ENCODE peak calls at places on chromosome 5, in ten cellular contexts. One of them, this sample, is unnamed.

GRCh38 chr5:168978015-168978414 is 322.9 kb downstream of the SLIT3 start:
- DNase-seq in Kasumi-1: no peak
- DNase-seq in NCI-H1105 treated with DMSO at 0.1 percent for 48 hours: no peak
- DNase-seq in ovary: no peak
- DNase-seq in Jurkat, Clone E6-1: no peak
- DNase-seq in GM13976: no peak
- DNase-seq in activated T-cell treated with anti-CD3 and anti-CD28 coated beads, Interleukin-2, amount 50 U/mL, for 24 hours: no peak
- DNase-seq in activated naive CD4-positive, alpha-beta T cell treated with Interleukin-2 at 50 U/mL for 16 hours: no peak
- DNase-seq in SW480: peak
- DNase-seq in skeletal muscle cell: peak
- DNase-seq in this sample: peak

GRCh38 chr5:175778951-175779475 is 92.4 kb upstream of the CPLX2 start:
- DNase-seq in Kasumi-1: no peak
- DNase-seq in NCI-H1105 treated with DMSO at 0.1 percent for 48 hours: peak
- DNase-seq in ovary: no peak
- DNase-seq in Jurkat, Clone E6-1: no peak
- DNase-seq in GM13976: no peak
- DNase-seq in activated T-cell treated with anti-CD3 and anti-CD28 coated beads, Interleukin-2, amount 50 U/mL, for 24 hours: no peak
- DNase-seq in activated naive CD4-positive, alpha-beta T cell treated with Interleukin-2 at 50 U/mL for 16 hours: no peak
- DNase-seq in SW480: no peak
- DNase-seq in skeletal muscle cell: peak
- DNase-seq in this sample: peak

GRCh38 chr5:35919191-35919590 is 19.2 kb downstream of the CAPSL start:
- DNase-seq in Kasumi-1: no peak
- DNase-seq in NCI-H1105 treated with DMSO at 0.1 percent for 48 hours: no peak
- DNase-seq in ovary: no peak
- DNase-seq in Jurkat, Clone E6-1: no peak
- DNase-seq in GM13976: no peak
- DNase-seq in activated T-cell treated with anti-CD3 and anti-CD28 coated beads, Interleukin-2, amount 50 U/mL, for 24 hours: no peak
- DNase-seq in activated naive CD4-positive, alpha-beta T cell treated with Interleukin-2 at 50 U/mL for 16 hours: no peak
- DNase-seq in SW480: no peak
- DNase-seq in skeletal muscle cell: peak
- DNase-seq in this sample: peak

GRCh38 chr5:4866131-4866659 is 273.9 kb upstream of the ADAMTS16 start:
- DNase-seq in Kasumi-1: no peak
- DNase-seq in NCI-H1105 treated with DMSO at 0.1 percent for 48 hours: no peak
- DNase-seq in ovary: no peak
- DNase-seq in Jurkat, Clone E6-1: no peak
- DNase-seq in GM13976: no peak
- DNase-seq in activated T-cell treated with anti-CD3 and anti-CD28 coated beads, Interleukin-2, amount 50 U/mL, for 24 hours: no peak
- DNase-seq in activated naive CD4-positive, alpha-beta T cell treated with Interleukin-2 at 50 U/mL for 16 hours: no peak
- DNase-seq in SW480: no peak
- DNase-seq in skeletal muscle cell: no peak
- DNase-seq in this sample: no peak

GRCh38 chr5:124996023-124996763 is 249.8 kb upstream of the ZNF608 start:
- DNase-seq in Kasumi-1: no peak
- DNase-seq in NCI-H1105 treated with DMSO at 0.1 percent for 48 hours: no peak
- DNase-seq in ovary: no peak
- DNase-seq in Jurkat, Clone E6-1: no peak
- DNase-seq in GM13976: no peak
- DNase-seq in activated T-cell treated with anti-CD3 and anti-CD28 coated beads, Interleukin-2, amount 50 U/mL, for 24 hours: no peak
- DNase-seq in activated naive CD4-positive, alpha-beta T cell treated with Interleukin-2 at 50 U/mL for 16 hours: no peak
- DNase-seq in SW480: no peak
- DNase-seq in skeletal muscle cell: no peak
- DNase-seq in this sample: peak

GRCh38 chr5:148248894-148249293 is 10.6 kb downstream of the MARCOL start:
- DNase-seq in Kasumi-1: no peak
- DNase-seq in NCI-H1105 treated with DMSO at 0.1 percent for 48 hours: no peak
- DNase-seq in ovary: no peak
- DNase-seq in Jurkat, Clone E6-1: no peak
- DNase-seq in GM13976: no peak
- DNase-seq in activated T-cell treated with anti-CD3 and anti-CD28 coated beads, Interleukin-2, amount 50 U/mL, for 24 hours: no peak
- DNase-seq in activated naive CD4-positive, alpha-beta T cell treated with Interleukin-2 at 50 U/mL for 16 hours: no peak
- DNase-seq in SW480: no peak
- DNase-seq in skeletal muscle cell: no peak
- DNase-seq in this sample: no peak

GRCh38 chr5:43110606-43111170 is 10.0 kb upstream of the ZNF131 start:
- DNase-seq in Kasumi-1: no peak
- DNase-seq in NCI-H1105 treated with DMSO at 0.1 percent for 48 hours: no peak
- DNase-seq in ovary: no peak
- DNase-seq in Jurkat, Clone E6-1: no peak
- DNase-seq in GM13976: no peak
- DNase-seq in activated T-cell treated with anti-CD3 and anti-CD28 coated beads, Interleukin-2, amount 50 U/mL, for 24 hours: no peak
- DNase-seq in activated naive CD4-positive, alpha-beta T cell treated with Interleukin-2 at 50 U/mL for 16 hours: peak
- DNase-seq in SW480: peak
- DNase-seq in skeletal muscle cell: no peak
- DNase-seq in this sample: no peak

GRCh38 chr5:83595217-83595616 is 123.7 kb downstream of the VCAN start:
- DNase-seq in Kasumi-1: peak
- DNase-seq in NCI-H1105 treated with DMSO at 0.1 percent for 48 hours: no peak
- DNase-seq in ovary: no peak
- DNase-seq in Jurkat, Clone E6-1: no peak
- DNase-seq in GM13976: no peak
- DNase-seq in activated T-cell treated with anti-CD3 and anti-CD28 coated beads, Interleukin-2, amount 50 U/mL, for 24 hours: no peak
- DNase-seq in activated naive CD4-positive, alpha-beta T cell treated with Interleukin-2 at 50 U/mL for 16 hours: no peak
- DNase-seq in SW480: no peak
- DNase-seq in skeletal muscle cell: no peak
- DNase-seq in this sample: no peak

GRCh38 chr5:167104351-167104750 is 1187.1 kb upstream of the WWC1 start:
- DNase-seq in Kasumi-1: no peak
- DNase-seq in NCI-H1105 treated with DMSO at 0.1 percent for 48 hours: no peak
- DNase-seq in ovary: no peak
- DNase-seq in Jurkat, Clone E6-1: no peak
- DNase-seq in GM13976: no peak
- DNase-seq in activated T-cell treated with anti-CD3 and anti-CD28 coated beads, Interleukin-2, amount 50 U/mL, for 24 hours: no peak
- DNase-seq in activated naive CD4-positive, alpha-beta T cell treated with Interleukin-2 at 50 U/mL for 16 hours: no peak
- DNase-seq in SW480: no peak
- DNase-seq in skeletal muscle cell: no peak
- DNase-seq in this sample: no peak

GRCh38 chr5:159792180-159792579 is 124.1 kb upstream of the ADRA1B start:
- DNase-seq in Kasumi-1: no peak
- DNase-seq in NCI-H1105 treated with DMSO at 0.1 percent for 48 hours: no peak
- DNase-seq in ovary: no peak
- DNase-seq in Jurkat, Clone E6-1: no peak
- DNase-seq in GM13976: no peak
- DNase-seq in activated T-cell treated with anti-CD3 and anti-CD28 coated beads, Interleukin-2, amount 50 U/mL, for 24 hours: no peak
- DNase-seq in activated naive CD4-positive, alpha-beta T cell treated with Interleukin-2 at 50 U/mL for 16 hours: no peak
- DNase-seq in SW480: no peak
- DNase-seq in skeletal muscle cell: no peak
- DNase-seq in this sample: no peak

GRCh38 chr5:147617711-147618110 is 107.8 kb upstream of the DPYSL3 start:
- DNase-seq in Kasumi-1: no peak
- DNase-seq in NCI-H1105 treated with DMSO at 0.1 percent for 48 hours: no peak
- DNase-seq in ovary: no peak
- DNase-seq in Jurkat, Clone E6-1: no peak
- DNase-seq in GM13976: no peak
- DNase-seq in activated T-cell treated with anti-CD3 and anti-CD28 coated beads, Interleukin-2, amount 50 U/mL, for 24 hours: no peak
- DNase-seq in activated naive CD4-positive, alpha-beta T cell treated with Interleukin-2 at 50 U/mL for 16 hours: no peak
- DNase-seq in SW480: no peak
- DNase-seq in skeletal muscle cell: no peak
- DNase-seq in this sample: no peak

GRCh38 chr5:2169862-2170820 is 287.4 kb upstream of the IRX4 start:
- DNase-seq in Kasumi-1: no peak
- DNase-seq in NCI-H1105 treated with DMSO at 0.1 percent for 48 hours: peak
- DNase-seq in ovary: no peak
- DNase-seq in Jurkat, Clone E6-1: no peak
- DNase-seq in GM13976: no peak
- DNase-seq in activated T-cell treated with anti-CD3 and anti-CD28 coated beads, Interleukin-2, amount 50 U/mL, for 24 hours: no peak
- DNase-seq in activated naive CD4-positive, alpha-beta T cell treated with Interleukin-2 at 50 U/mL for 16 hours: no peak
- DNase-seq in SW480: no peak
- DNase-seq in skeletal muscle cell: no peak
- DNase-seq in this sample: no peak

GRCh38 chr5:175321927-175322532 is 122.0 kb downstream of the DRD1 start:
- DNase-seq in Kasumi-1: peak
- DNase-seq in NCI-H1105 treated with DMSO at 0.1 percent for 48 hours: no peak
- DNase-seq in ovary: no peak
- DNase-seq in Jurkat, Clone E6-1: peak
- DNase-seq in GM13976: no peak
- DNase-seq in activated T-cell treated with anti-CD3 and anti-CD28 coated beads, Interleukin-2, amount 50 U/mL, for 24 hours: no peak
- DNase-seq in activated naive CD4-positive, alpha-beta T cell treated with Interleukin-2 at 50 U/mL for 16 hours: peak
- DNase-seq in SW480: peak
- DNase-seq in skeletal muscle cell: no peak
- DNase-seq in this sample: peak

GRCh38 chr5:120848883-120849282 is 384.8 kb downstream of the PRR16 start:
- DNase-seq in Kasumi-1: no peak
- DNase-seq in NCI-H1105 treated with DMSO at 0.1 percent for 48 hours: no peak
- DNase-seq in ovary: no peak
- DNase-seq in Jurkat, Clone E6-1: no peak
- DNase-seq in GM13976: no peak
- DNase-seq in activated T-cell treated with anti-CD3 and anti-CD28 coated beads, Interleukin-2, amount 50 U/mL, for 24 hours: no peak
- DNase-seq in activated naive CD4-positive, alpha-beta T cell treated with Interleukin-2 at 50 U/mL for 16 hours: no peak
- DNase-seq in SW480: no peak
- DNase-seq in skeletal muscle cell: no peak
- DNase-seq in this sample: peak

GRCh38 chr5:170266570-170267379 is 30.8 kb downstream of the LCP2 start:
- DNase-seq in Kasumi-1: no peak
- DNase-seq in NCI-H1105 treated with DMSO at 0.1 percent for 48 hours: no peak
- DNase-seq in ovary: no peak
- DNase-seq in Jurkat, Clone E6-1: peak
- DNase-seq in GM13976: no peak
- DNase-seq in activated T-cell treated with anti-CD3 and anti-CD28 coated beads, Interleukin-2, amount 50 U/mL, for 24 hours: peak
- DNase-seq in activated naive CD4-positive, alpha-beta T cell treated with Interleukin-2 at 50 U/mL for 16 hours: peak
- DNase-seq in SW480: no peak
- DNase-seq in skeletal muscle cell: no peak
- DNase-seq in this sample: no peak

GRCh38 chr5:95392593-95393182 is 1.5 kb downstream of the FAM81B start:
- DNase-seq in Kasumi-1: peak
- DNase-seq in NCI-H1105 treated with DMSO at 0.1 percent for 48 hours: peak
- DNase-seq in ovary: no peak
- DNase-seq in Jurkat, Clone E6-1: no peak
- DNase-seq in GM13976: no peak
- DNase-seq in activated T-cell treated with anti-CD3 and anti-CD28 coated beads, Interleukin-2, amount 50 U/mL, for 24 hours: no peak
- DNase-seq in activated naive CD4-positive, alpha-beta T cell treated with Interleukin-2 at 50 U/mL for 16 hours: no peak
- DNase-seq in SW480: peak
- DNase-seq in skeletal muscle cell: no peak
- DNase-seq in this sample: peak

GRCh38 chr5:93886917-93887361 is 145.5 kb upstream of the POU5F2 start:
- DNase-seq in Kasumi-1: no peak
- DNase-seq in NCI-H1105 treated with DMSO at 0.1 percent for 48 hours: no peak
- DNase-seq in ovary: no peak
- DNase-seq in Jurkat, Clone E6-1: no peak
- DNase-seq in GM13976: no peak
- DNase-seq in activated T-cell treated with anti-CD3 and anti-CD28 coated beads, Interleukin-2, amount 50 U/mL, for 24 hours: no peak
- DNase-seq in activated naive CD4-positive, alpha-beta T cell treated with Interleukin-2 at 50 U/mL for 16 hours: no peak
- DNase-seq in SW480: no peak
- DNase-seq in skeletal muscle cell: no peak
- DNase-seq in this sample: no peak

GRCh38 chr5:168675883-168676408 is 96.8 kb upstream of the PANK3 start:
- DNase-seq in Kasumi-1: no peak
- DNase-seq in NCI-H1105 treated with DMSO at 0.1 percent for 48 hours: no peak
- DNase-seq in ovary: no peak
- DNase-seq in Jurkat, Clone E6-1: no peak
- DNase-seq in GM13976: no peak
- DNase-seq in activated T-cell treated with anti-CD3 and anti-CD28 coated beads, Interleukin-2, amount 50 U/mL, for 24 hours: no peak
- DNase-seq in activated naive CD4-positive, alpha-beta T cell treated with Interleukin-2 at 50 U/mL for 16 hours: no peak
- DNase-seq in SW480: no peak
- DNase-seq in skeletal muscle cell: no peak
- DNase-seq in this sample: no peak

GRCh38 chr5:115497200-115497599 is 47.4 kb downstream of the FEM1C start:
- DNase-seq in Kasumi-1: no peak
- DNase-seq in NCI-H1105 treated with DMSO at 0.1 percent for 48 hours: no peak
- DNase-seq in ovary: no peak
- DNase-seq in Jurkat, Clone E6-1: no peak
- DNase-seq in GM13976: no peak
- DNase-seq in activated T-cell treated with anti-CD3 and anti-CD28 coated beads, Interleukin-2, amount 50 U/mL, for 24 hours: no peak
- DNase-seq in activated naive CD4-positive, alpha-beta T cell treated with Interleukin-2 at 50 U/mL for 16 hours: no peak
- DNase-seq in SW480: no peak
- DNase-seq in skeletal muscle cell: no peak
- DNase-seq in this sample: no peak

GRCh38 chr5:154293219-154293618 is 102.7 kb downstream of the GALNT10 start:
- DNase-seq in Kasumi-1: no peak
- DNase-seq in NCI-H1105 treated with DMSO at 0.1 percent for 48 hours: no peak
- DNase-seq in ovary: no peak
- DNase-seq in Jurkat, Clone E6-1: no peak
- DNase-seq in GM13976: no peak
- DNase-seq in activated T-cell treated with anti-CD3 and anti-CD28 coated beads, Interleukin-2, amount 50 U/mL, for 24 hours: no peak
- DNase-seq in activated naive CD4-positive, alpha-beta T cell treated with Interleukin-2 at 50 U/mL for 16 hours: no peak
- DNase-seq in SW480: no peak
- DNase-seq in skeletal muscle cell: no peak
- DNase-seq in this sample: no peak

GRCh38 chr5:115541586-115541985 is 3.0 kb downstream of the FEM1C start:
- DNase-seq in Kasumi-1: no peak
- DNase-seq in NCI-H1105 treated with DMSO at 0.1 percent for 48 hours: no peak
- DNase-seq in ovary: no peak
- DNase-seq in Jurkat, Clone E6-1: no peak
- DNase-seq in GM13976: no peak
- DNase-seq in activated T-cell treated with anti-CD3 and anti-CD28 coated beads, Interleukin-2, amount 50 U/mL, for 24 hours: no peak
- DNase-seq in activated naive CD4-positive, alpha-beta T cell treated with Interleukin-2 at 50 U/mL for 16 hours: no peak
- DNase-seq in SW480: peak
- DNase-seq in skeletal muscle cell: no peak
- DNase-seq in this sample: no peak

GRCh38 chr5:96651948-96652753 is 10.0 kb upstream of the CAST start:
- DNase-seq in Kasumi-1: peak
- DNase-seq in NCI-H1105 treated with DMSO at 0.1 percent for 48 hours: no peak
- DNase-seq in ovary: no peak
- DNase-seq in Jurkat, Clone E6-1: no peak
- DNase-seq in GM13976: no peak
- DNase-seq in activated T-cell treated with anti-CD3 and anti-CD28 coated beads, Interleukin-2, amount 50 U/mL, for 24 hours: no peak
- DNase-seq in activated naive CD4-positive, alpha-beta T cell treated with Interleukin-2 at 50 U/mL for 16 hours: no peak
- DNase-seq in SW480: peak
- DNase-seq in skeletal muscle cell: no peak
- DNase-seq in this sample: no peak

GRCh38 chr5:113215401-113216060 is 219.3 kb downstream of the TSSK1B start:
- DNase-seq in Kasumi-1: no peak
- DNase-seq in NCI-H1105 treated with DMSO at 0.1 percent for 48 hours: no peak
- DNase-seq in ovary: no peak
- DNase-seq in Jurkat, Clone E6-1: no peak
- DNase-seq in GM13976: no peak
- DNase-seq in activated T-cell treated with anti-CD3 and anti-CD28 coated beads, Interleukin-2, amount 50 U/mL, for 24 hours: no peak
- DNase-seq in activated naive CD4-positive, alpha-beta T cell treated with Interleukin-2 at 50 U/mL for 16 hours: no peak
- DNase-seq in SW480: no peak
- DNase-seq in skeletal muscle cell: no peak
- DNase-seq in this sample: peak

GRCh38 chr5:131264453-131265200 is 774 bp downstream of the CDC42SE2 start:
- DNase-seq in Kasumi-1: peak
- DNase-seq in NCI-H1105 treated with DMSO at 0.1 percent for 48 hours: peak
- DNase-seq in ovary: no peak
- DNase-seq in Jurkat, Clone E6-1: peak
- DNase-seq in GM13976: no peak
- DNase-seq in activated T-cell treated with anti-CD3 and anti-CD28 coated beads, Interleukin-2, amount 50 U/mL, for 24 hours: peak
- DNase-seq in activated naive CD4-positive, alpha-beta T cell treated with Interleukin-2 at 50 U/mL for 16 hours: peak
- DNase-seq in SW480: peak
- DNase-seq in skeletal muscle cell: no peak
- DNase-seq in this sample: peak

GRCh38 chr5:115735108-115735998 is 81.1 kb downstream of the CDO1 start:
- DNase-seq in Kasumi-1: no peak
- DNase-seq in NCI-H1105 treated with DMSO at 0.1 percent for 48 hours: no peak
- DNase-seq in ovary: no peak
- DNase-seq in Jurkat, Clone E6-1: no peak
- DNase-seq in GM13976: no peak
- DNase-seq in activated T-cell treated with anti-CD3 and anti-CD28 coated beads, Interleukin-2, amount 50 U/mL, for 24 hours: no peak
- DNase-seq in activated naive CD4-positive, alpha-beta T cell treated with Interleukin-2 at 50 U/mL for 16 hours: no peak
- DNase-seq in SW480: no peak
- DNase-seq in skeletal muscle cell: no peak
- DNase-seq in this sample: no peak

GRCh38 chr5:126984632-126985031 is 45.7 kb downstream of the MARCHF3 start:
- DNase-seq in Kasumi-1: no peak
- DNase-seq in NCI-H1105 treated with DMSO at 0.1 percent for 48 hours: no peak
- DNase-seq in ovary: no peak
- DNase-seq in Jurkat, Clone E6-1: no peak
- DNase-seq in GM13976: no peak
- DNase-seq in activated T-cell treated with anti-CD3 and anti-CD28 coated beads, Interleukin-2, amount 50 U/mL, for 24 hours: no peak
- DNase-seq in activated naive CD4-positive, alpha-beta T cell treated with Interleukin-2 at 50 U/mL for 16 hours: no peak
- DNase-seq in SW480: no peak
- DNase-seq in skeletal muscle cell: no peak
- DNase-seq in this sample: peak